ENCODE peak calls at places on chromosomes 3 and 15, in five cellular contexts. I, D, H, W and V are unnamed samples.

GRCh38 chr3:43014990-43015389 is 35.9 kb downstream of the GASK1A start:
- DNase-seq in I (no peak), D (no peak), H (no peak), W (no peak), V (no peak)

GRCh38 chr3:160486459-160486869 is 36.9 kb upstream of the TRIM59 start:
- DNase-seq in I (no peak), D (no peak), H (peak), W (no peak), V (no peak)

GRCh38 chr15:40933520-40933904 is 4.4 kb downstream of the DLL4 start:
- DNase-seq in I (no peak), D (no peak), H (no peak), W (no peak), V (no peak)

GRCh38 chr3:51712963-51713362 is 6.1 kb downstream of the GRM2 start:
- DNase-seq in I (no peak), D (peak), H (no peak), W (peak), V (no peak)

GRCh38 chr3:149790265-149790664 is 2.1 kb downstream of the ANKUB1 start:
- DNase-seq in I (no peak), D (no peak), H (peak), W (no peak), V (no peak)

GRCh38 chr3:125389282-125389681 is 14.2 kb upstream of the ZNF148 start:
- DNase-seq in I (no peak), D (no peak), H (no peak), W (no peak), V (no peak)

GRCh38 chr3:32508731-32509130 is 6.1 kb upstream of the CMTM6 start:
- DNase-seq in I (no peak), D (no peak), H (peak), W (no peak), V (no peak)

GRCh38 chr15:64738231-64739095 is 36.9 kb downstream of the RBPMS2 start:
- DNase-seq in I (no peak), D (no peak), H (no peak), W (no peak), V (no peak)

GRCh38 chr3:62159056-62159455 is 214.3 kb downstream of the FEZF2 start:
- DNase-seq in I (no peak), D (peak), H (no peak), W (no peak), V (no peak)

GRCh38 chr15:89461386-89461785 is 35.0 kb downstream of the RHCG start:
- DNase-seq in I (no peak), D (no peak), H (no peak), W (no peak), V (no peak)

GRCh38 chr3:33385423-33385822 is 54.8 kb downstream of the UBP1 start:
- DNase-seq in I (no peak), D (no peak), H (no peak), W (no peak), V (no peak)

GRCh38 chr15:37079726-37080125 is 20.6 kb downstream of the MEIS2 start:
- DNase-seq in I (no peak), D (peak), H (peak), W (no peak), V (no peak)

GRCh38 chr15:25178835-25179672 is 224.3 kb downstream of the SNRPN start:
- DNase-seq in I (no peak), D (peak), H (no peak), W (peak), V (peak)

GRCh38 chr15:60651734-60652141 is 172.8 kb upstream of the ICE2 start:
- DNase-seq in I (no peak), D (no peak), H (no peak), W (no peak), V (no peak)

GRCh38 chr3:122299872-122300460 is 25.1 kb upstream of the CSTA start:
- DNase-seq in I (peak), D (no peak), H (no peak), W (no peak), V (no peak)

GRCh38 chr3:117842086-117842485 is 1132.5 kb downstream of the TUSC7 start:
- DNase-seq in I (no peak), D (no peak), H (no peak), W (no peak), V (no peak)

GRCh38 chr15:40944510-40945296 is 8.6 kb upstream of the CHAC1 start:
- DNase-seq in I (no peak), D (no peak), H (no peak), W (no peak), V (no peak)

GRCh38 chr3:32321095-32321835 is 70.4 kb upstream of the CMTM7 start:
- DNase-seq in I (no peak), D (no peak), H (no peak), W (no peak), V (no peak)

GRCh38 chr3:74353039-74353438 is 261.4 kb downstream of the CNTN3 start:
- DNase-seq in I (no peak), D (no peak), H (no peak), W (no peak), V (no peak)